ENCODE peak calls at places on chromosomes 11 and 22, in eight cellular contexts. K is stimulated activated CD4-positive, alpha-beta T cell treated with anti-CD3 and anti-CD28 coated beads, TNF-alpha, amount 100 ng/mL, for 24 hours; Q is caudate nucleus; Y is fibroblast of lung; D is hepatic stellate cell; O is occipital lobe; R is NCI-H774; X is HFFc6. P is an unnamed sample.

GRCh38 chr11:73359341-73359740 is 16.9 kb upstream of the RELT start:
- DNase-seq in K (no peak), O (no peak), D (peak), R (no peak), Y (no peak), Q (no peak), X (no peak), P (no peak)

GRCh38 chr11:122007611-122008071 is 108.4 kb downstream of the BLID start:
- DNase-seq in Y (peak), D (no peak), O (no peak), X (no peak), K (no peak), R (no peak), Q (no peak), P (no peak)

GRCh38 chr22:31393890-31394289 is 5.5 kb upstream of the DRG1 start:
- DNase-seq in O (no peak), X (no peak), D (no peak), K (no peak), Q (no peak), Y (no peak), R (no peak), P (no peak)

GRCh38 chr11:75349540-75350116 is 1.8 kb downstream of the ARRB1 start:
- DNase-seq in Q (no peak), O (no peak), K (no peak), Y (no peak), X (no peak), D (no peak), R (no peak), P (peak)

GRCh38 chr22:23204541-23205157 is 24.3 kb downstream of the BCR start:
- DNase-seq in D (no peak), O (no peak), Q (peak), Y (peak), R (peak), X (no peak), K (no peak), P (no peak)

GRCh38 chr11:100827934-100828661 is 141.0 kb downstream of the ARHGAP42 start:
- DNase-seq in K (no peak), R (no peak), D (no peak), O (no peak), Q (no peak), Y (peak), X (no peak), P (no peak)

GRCh38 chr22:37230673-37231405 is 13.2 kb downstream of the RAC2 start:
- DNase-seq in D (no peak), O (no peak), Q (no peak), R (no peak), K (peak), Y (peak), X (peak), P (peak)

GRCh38 chr22:29216873-29217666 is 11.4 kb downstream of the EMID1 start:
- DNase-seq in Q (no peak), X (no peak), D (no peak), O (no peak), R (no peak), Y (peak), K (no peak), P (no peak)

GRCh38 chr11:27084407-27084985 is 43.9 kb downstream of the BBOX1 start:
- DNase-seq in Q (no peak), X (peak), R (no peak), K (no peak), O (no peak), D (no peak), Y (peak), P (no peak)

GRCh38 chr22:32269316-32269715 is 14.2 kb upstream of the SLC5A4 start:
- DNase-seq in K (no peak), Y (no peak), R (no peak), X (no peak), D (no peak), O (no peak), Q (no peak), P (no peak)

GRCh38 chr11:32115406-32115805 is 24.5 kb downstream of the RCN1 start:
- DNase-seq in Q (no peak), X (no peak), O (no peak), D (no peak), R (no peak), Y (no peak), K (no peak), P (no peak)

GRCh38 chr22:22745225-22746060 is 101.0 kb downstream of the GGTLC2 start:
- DNase-seq in X (peak), R (no peak), Q (no peak), K (peak), D (no peak), Y (no peak), O (no peak), P (peak)

GRCh38 chr22:47586038-47586437 is 823.6 kb downstream of the TBC1D22A start:
- DNase-seq in Q (no peak), O (no peak), Y (no peak), R (no peak), D (no peak), X (no peak), K (no peak), P (no peak)

GRCh38 chr22:46610345-46610744 is 9.8 kb upstream of the GRAMD4 start:
- DNase-seq in R (no peak), D (no peak), X (no peak), K (no peak), Q (no peak), O (no peak), Y (no peak), P (peak)

GRCh38 chr22:46410291-46410808 is 74.8 kb downstream of the TRMU start:
- DNase-seq in O (no peak), R (no peak), X (no peak), Y (no peak), Q (no peak), K (no peak), D (no peak), P (no peak)

GRCh38 chr11:45048870-45049825 is 97.3 kb upstream of the PRDM11 start:
- DNase-seq in R (peak), O (peak), K (no peak), X (no peak), Y (no peak), Q (no peak), D (peak), P (no peak)